ENCODE peak calls at places on chromosomes 6 and 20, in six cellular contexts. Z, O, Y, J, S and F are unnamed samples.

GRCh38 chr20:46031701-46032254 is 2.8 kb downstream of the SLC12A5 start:
- DNase-seq in J (no peak), Y (no peak), Z (no peak), O (no peak), S (no peak), F (peak)

GRCh38 chr6:138287144-138287955 is 69.1 kb upstream of the PBOV1 start:
- DNase-seq in J (peak), Y (no peak), S (peak), O (peak), Z (peak), F (peak)

GRCh38 chr20:20034486-20034885 is 17.3 kb downstream of the NAA20 start:
- DNase-seq in O (no peak), Z (no peak), S (no peak), Y (no peak), J (no peak), F (no peak)

GRCh38 chr20:10314198-10314597 is 95.6 kb downstream of the SNAP25 start:
- DNase-seq in Z (no peak), O (no peak), J (peak), S (peak), Y (no peak), F (no peak)

GRCh38 chr6:149474108-149474935 is 10.5 kb downstream of the ZC3H12D start:
- DNase-seq in J (no peak), Y (no peak), Z (no peak), O (no peak), S (no peak), F (no peak)

GRCh38 chr20:16922834-16923233 is 174.7 kb downstream of the OTOR start:
- DNase-seq in S (peak), J (peak), O (no peak), Z (no peak), Y (no peak), F (no peak)

GRCh38 chr6:16375828-16376227 is 137.4 kb downstream of the GMPR start:
- DNase-seq in Z (no peak), O (no peak), J (no peak), S (no peak), Y (no peak), F (no peak)

GRCh38 chr6:150068173-150068785 is 642 bp downstream of the ULBP3 start:
- DNase-seq in Y (no peak), J (peak), Z (no peak), S (no peak), O (no peak), F (no peak)

GRCh38 chr6:7640607-7641577 is 50.9 kb downstream of the SNRNP48 start:
- DNase-seq in O (no peak), Z (no peak), S (peak), J (peak), Y (no peak), F (no peak)

GRCh38 chr20:22890605-22891300 is 144.4 kb upstream of the SSTR4 start:
- DNase-seq in J (no peak), O (no peak), S (no peak), Z (no peak), Y (no peak), F (no peak)

GRCh38 chr6:169240591-169241390 is 12.9 kb downstream of the THBS2 start:
- DNase-seq in O (no peak), Y (no peak), S (no peak), J (no peak), Z (no peak), F (no peak)

GRCh38 chr20:57323034-57323433 is 6.6 kb upstream of the SPO11 start:
- DNase-seq in Y (no peak), O (no peak), Z (no peak), J (peak), S (peak), F (peak)

GRCh38 chr6:140078552-140079126 is 704.2 kb upstream of the CITED2 start:
- DNase-seq in O (no peak), S (peak), Z (no peak), J (peak), Y (no peak), F (no peak)

GRCh38 chr6:39348740-39349139 is 26.2 kb upstream of the KCNK16 start:
- DNase-seq in J (no peak), S (no peak), O (no peak), Z (no peak), Y (no peak), F (no peak)

GRCh38 chr6:39347906-39348585 is 25.5 kb upstream of the KCNK16 start:
- DNase-seq in J (peak), S (peak), Y (no peak), O (peak), Z (peak), F (peak)

GRCh38 chr6:39353698-39354315 is 31.3 kb upstream of the KCNK16 start:
- DNase-seq in Z (no peak), S (no peak), Y (no peak), J (no peak), O (no peak), F (peak)

GRCh38 chr6:39347201-39347600 is 24.7 kb upstream of the KCNK16 start:
- DNase-seq in J (no peak), Y (no peak), Z (no peak), O (no peak), S (no peak), F (no peak)

DNA sequence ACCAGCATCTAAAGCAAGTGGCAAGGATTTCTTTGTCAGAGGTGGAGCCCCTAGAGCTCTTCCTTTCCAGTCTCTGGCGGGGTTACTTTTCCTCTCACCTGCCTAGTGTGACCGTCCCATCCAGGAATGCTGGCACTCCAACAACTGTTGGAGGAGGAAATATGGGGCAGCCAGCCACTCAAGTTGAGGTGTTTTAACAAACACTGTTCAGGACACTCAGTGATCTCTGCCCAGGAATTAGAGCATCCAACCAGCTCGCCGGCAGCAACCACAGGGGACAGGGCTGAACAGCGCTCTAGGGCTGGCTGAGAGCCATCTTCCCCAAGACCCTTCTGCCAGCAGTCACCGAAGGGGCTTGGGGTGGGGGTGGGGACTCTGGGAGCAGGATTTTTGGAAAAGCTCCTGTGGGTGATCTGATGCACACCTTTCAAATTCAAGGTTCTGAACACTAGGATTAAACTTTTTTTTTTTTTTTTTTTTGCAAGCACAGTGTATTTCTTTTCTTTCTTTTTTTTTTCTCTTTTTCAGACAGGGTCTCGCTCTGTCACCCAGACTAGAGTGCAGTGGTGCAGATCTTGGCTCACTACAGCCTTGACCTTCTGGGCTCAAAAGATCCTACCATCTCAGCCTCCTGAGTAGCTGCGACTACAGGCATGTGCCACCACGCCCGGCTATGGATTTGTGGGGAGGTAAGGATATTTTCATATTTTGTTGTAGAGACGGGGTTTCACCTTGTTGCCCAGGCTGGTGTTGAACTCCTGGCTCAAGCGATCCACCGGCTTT is 28.4 kb upstream of the KCNK16 start:
- DNase-seq in J (no peak), O (no peak), Y (no peak), S (no peak), Z (no peak), F (peak)
- H3K4me3 ChIP-seq in J (no peak), O (no peak), Y (no peak), S (no peak), Z (no peak), F (no peak)

GRCh38 chr6:63635563-63636515 is at the start of gene PHF3:
- DNase-seq in O (peak), J (peak), S (peak), Y (peak), Z (peak), F (peak)
- TF ChIP-seq CTCF in O (peak), J (peak), S (peak), Y (no peak), Z (no peak), F (peak)

DNA sequence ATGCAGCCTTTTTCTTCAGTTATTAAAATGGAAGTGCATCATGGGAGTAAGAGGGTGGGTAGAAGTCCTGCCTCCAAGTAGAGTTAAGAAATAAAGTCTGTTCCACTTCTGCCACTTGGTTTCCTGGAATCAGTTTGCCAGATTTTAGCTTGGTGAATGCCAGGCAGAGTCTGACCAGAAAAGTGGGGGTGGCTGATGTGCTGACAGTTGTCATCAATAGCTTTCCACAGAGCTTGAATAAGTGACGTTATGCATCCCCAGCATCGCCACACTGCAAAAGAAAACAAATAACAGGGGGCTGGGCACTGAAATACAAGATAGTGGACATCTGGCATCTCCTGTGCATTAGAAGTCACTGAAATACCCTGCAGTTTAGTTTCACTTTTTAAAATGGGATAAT is 30.8 kb upstream of the CEP162 start:
- DNase-seq in S (no peak), O (no peak), Y (no peak), Z (no peak), J (peak), F (no peak)
- H3K4me3 ChIP-seq in S (peak), O (peak), Y (peak), Z (no peak), J (peak), F (no peak)

DNA sequence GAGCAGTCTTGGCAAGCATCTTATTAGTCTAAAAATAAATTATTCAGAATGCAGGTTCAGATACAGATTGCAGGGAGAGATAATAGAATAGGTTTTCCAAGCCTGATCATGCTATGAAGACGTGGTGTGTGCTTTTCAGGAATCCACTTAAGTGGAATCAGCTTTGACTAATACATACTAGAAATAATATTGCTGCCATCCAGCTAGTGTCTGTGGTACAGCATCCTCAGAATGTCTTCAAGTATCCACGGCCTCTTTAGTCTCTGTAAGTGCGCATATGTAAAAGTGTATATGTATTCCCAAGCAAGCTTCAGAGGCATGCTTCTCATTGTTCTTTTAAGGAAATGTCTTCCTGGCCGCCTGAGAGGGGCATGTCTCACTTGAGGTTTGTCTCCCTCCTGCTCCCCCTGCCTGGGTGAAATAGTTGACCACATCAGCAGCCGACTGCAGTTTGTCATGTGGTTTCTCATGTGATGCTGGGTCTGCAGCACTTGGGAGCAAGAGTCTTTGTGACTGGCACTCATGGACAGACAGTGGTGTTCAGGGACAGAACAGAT is 150.9 kb downstream of the PRL start:
- DNase-seq in O (no peak), Z (no peak), Y (no peak), J (peak), S (peak), F (peak)
- TF ChIP-seq CTCF in O (peak), Z (no peak), Y (no peak), J (no peak), S (peak), F (no peak)

GRCh38 chr6:160348209-160348551 is at the start of gene SLC22A3:
- DNase-seq in J (no peak), S (no peak), O (peak), Y (no peak), Z (no peak), F (no peak)

GRCh38 chr6:160347259-160348208 is 644 bp upstream of the SLC22A3 start:
- DNase-seq in Y (no peak), Z (no peak), O (peak), J (no peak), S (no peak), F (no peak)

GRCh38 chr6:160344281-160344680 is 3.9 kb upstream of the SLC22A3 start:
- DNase-seq in S (peak), O (no peak), Y (no peak), J (no peak), Z (no peak), F (no peak)

GRCh38 chr6:160349837-160350236 is 1.7 kb downstream of the SLC22A3 start:
- DNase-seq in S (peak), Z (no peak), Y (no peak), J (no peak), O (no peak), F (no peak)

GRCh38 chr6:160348552-160349441 is 619 bp downstream of the SLC22A3 start:
- DNase-seq in J (peak), Z (no peak), Y (no peak), O (peak), S (peak), F (no peak)
- H3K4me3 ChIP-seq in J (peak), Z (no peak), Y (peak), O (peak), S (peak), F (no peak)

DNA sequence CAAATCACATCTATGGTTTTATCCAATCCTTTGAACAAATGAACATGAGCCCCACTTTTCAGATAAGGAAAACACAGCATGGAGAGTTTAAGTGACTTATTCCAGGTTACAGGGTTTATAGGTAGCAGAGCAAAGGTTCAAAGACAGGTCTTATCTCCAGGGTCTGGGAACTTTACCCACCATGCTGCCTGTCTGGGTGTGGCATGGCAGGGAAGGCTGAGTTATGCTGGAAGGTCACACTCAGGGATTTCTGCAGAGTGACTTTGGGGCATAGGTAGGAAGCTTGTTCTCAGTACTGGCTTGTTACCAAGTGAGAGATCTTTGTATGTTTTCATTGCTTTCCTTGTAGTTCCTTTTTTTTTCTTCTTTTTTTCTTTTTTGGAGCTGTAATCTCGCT is 1.8 kb downstream of the ZNF831 start:
- DNase-seq in O (no peak), J (no peak), Y (no peak), Z (no peak), S (no peak), F (no peak)
- TF ChIP-seq CTCF in O (no peak), J (no peak), Y (no peak), Z (no peak), S (no peak), F (no peak)

GRCh38 chr20:17936306-17936790 is 32.2 kb downstream of the SNX5 start:
- DNase-seq in Y (no peak), J (peak), Z (no peak), O (no peak), S (peak), F (no peak)
- H3K4me3 ChIP-seq in Y (no peak), J (no peak), Z (no peak), O (no peak), S (no peak), F (no peak)

GRCh38 chr6:33299237-33299944 is 649 bp upstream of the RGL2 start:
- DNase-seq in S (peak), J (peak), Y (no peak), O (peak), Z (peak), F (peak)

GRCh38 chr6:33297406-33297955 is 1.3 kb downstream of the RGL2 start:
- DNase-seq in S (no peak), J (no peak), O (peak), Y (no peak), Z (no peak), F (peak)

GRCh38 chr6:33296797-33297405 is 1.8 kb downstream of the RGL2 start:
- DNase-seq in Z (no peak), J (no peak), Y (no peak), S (no peak), O (no peak), F (no peak)

GRCh38 chr6:33298773-33299236 is at the start of gene RGL2:
- DNase-seq in Z (peak), S (peak), J (peak), O (peak), Y (no peak), F (peak)

GRCh38 chr6:33297956-33298772 is 578 bp downstream of the RGL2 start:
- DNase-seq in Z (peak), S (peak), J (peak), O (peak), Y (no peak), F (peak)
- TF ChIP-seq CTCF in Z (no peak), S (no peak), J (no peak), O (no peak), Y (no peak), F (peak)